ENCODE peak calls at places on chromosomes 6 and 20, in six cellular contexts. G is frontal cortex; B is GM13976; A is AG04450; E is CD4-positive, alpha-beta memory T cell; Z is Peyer's patch. T is an unnamed sample.

GRCh38 chr6:66861007-66861541 is 1154.0 kb upstream of the EYS start:
- DNase-seq in Z (no peak), B (no peak), G (no peak), A (no peak), E (no peak), T (no peak)

GRCh38 chr6:3871939-3872338 is 22.8 kb downstream of the FAM50B start:
- DNase-seq in G (no peak), E (no peak), B (no peak), A (no peak), Z (no peak), T (no peak)

GRCh38 chr20:49916146-49917002 is 1.0 kb upstream of the SPATA2 start:
- DNase-seq in G (no peak), Z (no peak), B (peak), E (no peak), A (no peak), T (no peak)

GRCh38 chr6:44606506-44606905 is 219.0 kb downstream of the CDC5L start:
- DNase-seq in B (no peak), Z (no peak), A (no peak), G (no peak), E (no peak), T (no peak)

GRCh38 chr6:164612731-164613130 is 696.7 kb downstream of the C6orf118 start:
- DNase-seq in E (no peak), A (no peak), G (no peak), B (no peak), Z (no peak), T (no peak)

GRCh38 chr20:32483351-32484220 is 101.5 kb downstream of the NOL4L start:
- DNase-seq in A (no peak), G (peak), Z (peak), B (peak), E (peak), T (no peak)

GRCh38 chr6:105753184-105754097 is 332.7 kb upstream of the PRDM1 start:
- DNase-seq in E (no peak), B (no peak), G (no peak), Z (no peak), A (peak), T (no peak)

GRCh38 chr6:41784581-41785171 is 2.8 kb upstream of the TOMM6 start:
- DNase-seq in Z (no peak), E (no peak), A (no peak), B (no peak), G (no peak), T (no peak)

GRCh38 chr20:51467971-51468626 is 74.4 kb downstream of the NFATC2 start:
- DNase-seq in B (no peak), G (no peak), Z (no peak), A (no peak), E (no peak), T (no peak)

GRCh38 chr20:19993937-19994667 is 23.1 kb upstream of the NAA20 start:
- DNase-seq in B (no peak), E (no peak), Z (no peak), G (no peak), A (no peak), T (no peak)

GRCh38 chr20:25196701-25197120 is 1.2 kb downstream of the ENTPD6 start:
- DNase-seq in B (peak), G (no peak), A (no peak), E (no peak), Z (no peak), T (no peak)

GRCh38 chr6:11700118-11700718 is 78.4 kb downstream of the ADTRP start:
- DNase-seq in G (no peak), E (no peak), B (no peak), A (no peak), Z (no peak), T (no peak)

GRCh38 chr20:60477958-60478357 is 519.7 kb downstream of the CDH26 start:
- DNase-seq in G (no peak), A (no peak), E (no peak), B (no peak), Z (no peak), T (no peak)

GRCh38 chr20:32968833-32969241 is 35.4 kb downstream of the SUN5 start:
- DNase-seq in Z (no peak), E (no peak), A (no peak), G (peak), B (peak), T (no peak)

GRCh38 chr6:158599635-158600034 is 39.7 kb downstream of the TMEM181 start:
- DNase-seq in A (no peak), Z (no peak), B (no peak), G (no peak), E (no peak), T (no peak)